ENCODE peak calls at places on chromosomes 16 and 17, in four cellular contexts. O is H1, P is K562, N is GM12891. Z is an unnamed sample.

GRCh38 chr16:73048292-73049050 is 543 bp upstream of the ZFHX3 start:
- DNase-seq in O (no peak), P (no peak), N (no peak), Z (no peak)

GRCh38 chr17:2716649-2717048 is 5.1 kb upstream of the CLUH start:
- DNase-seq in O (no peak), P (peak; percentile 46), N (no peak), Z (no peak)

GRCh38 chr17:81583589-81584337 is 31.6 kb upstream of the FAAP100 start:
- DNase-seq in O (no peak), P (no peak), N (no peak), Z (no peak)

GRCh38 chr17:62778990-62779681 is 29.0 kb downstream of the MARCHF10 start:
- DNase-seq in O (no peak), P (peak; percentile 31), N (no peak), Z (no peak)

GRCh38 chr17:55348749-55349354 is 72.8 kb downstream of the MMD start:
- DNase-seq in O (peak; percentile 57), P (peak; percentile 52), N (no peak), Z (no peak)

GRCh38 chr17:80878876-80879722 is 112.5 kb upstream of the CHMP6 start:
- DNase-seq in O (no peak), P (no peak), N (no peak), Z (no peak)

GRCh38 chr16:89395150-89396142 is 94.9 kb downstream of the ANKRD11 start:
- DNase-seq in O (no peak), P (no peak), N (no peak), Z (no peak)

GRCh38 chr16:12323007-12323699 is 346.6 kb downstream of the SNX29 start:
- DNase-seq in O (no peak), P (no peak), N (no peak), Z (no peak)

GRCh38 chr16:52552643-52553042 is 5.7 kb upstream of the TOX3 start:
- DNase-seq in O (no peak), P (no peak), N (no peak), Z (no peak)

GRCh38 chr16:15606521-15607220 is 36.3 kb downstream of the MARF1 start:
- DNase-seq in O (no peak), P (no peak), N (no peak), Z (no peak)

GRCh38 chr16:9016824-9017223 is 53.1 kb upstream of the USP7 start:
- DNase-seq in O (no peak), P (no peak), N (no peak), Z (no peak)

GRCh38 chr16:47045023-47045422 is 71.5 kb upstream of the DNAJA2 start:
- DNase-seq in O (no peak), P (no peak), N (no peak), Z (no peak)

GRCh38 chr17:36777118-36777517 is 160.2 kb upstream of the LHX1 start:
- DNase-seq in O (no peak), P (peak; percentile 50), N (no peak), Z (no peak)

GRCh38 chr16:52068447-52069074 is 478.4 kb downstream of the TOX3 start:
- DNase-seq in O (peak; percentile 53), P (no peak), N (no peak), Z (no peak)

GRCh38 chr17:81734405-81735055 is 22.4 kb downstream of the SLC25A10 start:
- DNase-seq in O (no peak), P (no peak), N (no peak), Z (no peak)

GRCh38 chr16:71796501-71796900 is 12.1 kb downstream of the AP1G1 start:
- DNase-seq in O (no peak), P (no peak), N (no peak), Z (no peak)

GRCh38 chr16:9035986-9036385 is 55.5 kb upstream of the HAPSTR1 start:
- DNase-seq in O (no peak), P (no peak), N (no peak), Z (no peak)

GRCh38 chr16:83100679-83101078 is 473.9 kb downstream of the CDH13 start:
- DNase-seq in O (no peak), P (no peak), N (no peak), Z (no peak)

GRCh38 chr17:30323895-30324319 is 9.9 kb downstream of the TMIGD1 start:
- DNase-seq in O (no peak), P (no peak), N (no peak), Z (no peak)

GRCh38 chr17:13478326-13478830 is 123.4 kb downstream of the HS3ST3A1 start:
- DNase-seq in O (no peak), P (no peak), N (no peak), Z (no peak)

GRCh38 chr17:47810200-47810821 is 11.3 kb downstream of the OSBPL7 start:
- DNase-seq in O (no peak), P (peak; percentile 70), N (no peak), Z (no peak)

GRCh38 chr17:7889166-7889584 is 586 bp downstream of the CHD3 start:
- DNase-seq in O (no peak), P (peak; percentile 16), N (no peak), Z (no peak)

GRCh38 chr16:7716924-7717323 is 384.3 kb downstream of the RBFOX1 start:
- DNase-seq in O (no peak), P (no peak), N (no peak), Z (no peak)

GRCh38 chr16:1330260-1330914 is 3.1 kb upstream of the BAIAP3 start:
- DNase-seq in O (peak; percentile 89), P (no peak), N (no peak), Z (no peak)

GRCh38 chr17:50266384-50267073 is 7.7 kb upstream of the TMEM92 start:
- DNase-seq in O (peak; percentile 43), P (no peak), N (no peak), Z (peak; percentile 15)

GRCh38 chr17:80470603-80471002 is 5.8 kb downstream of the NPTX1 start:
- DNase-seq in O (no peak), P (no peak), N (no peak), Z (no peak)

GRCh38 chr16:17311333-17312099 is 159.2 kb downstream of the XYLT1 start:
- DNase-seq in O (no peak), P (no peak), N (no peak), Z (no peak)

GRCh38 chr17:3738562-3739295 is 15.0 kb downstream of the HASPIN start:
- DNase-seq in O (no peak), P (peak; percentile 28), N (no peak), Z (no peak)

GRCh38 chr17:29778936-29779811 is 150.9 kb downstream of the SSH2 start:
- DNase-seq in O (peak; percentile 78), P (peak; percentile 74), N (peak; percentile 39), Z (peak; percentile 45)

GRCh38 chr16:80803341-80804060 is 897 bp downstream of the CDYL2 start:
- DNase-seq in O (peak; percentile 81), P (peak; percentile 33), N (peak; percentile 53), Z (peak; percentile 41)

GRCh38 chr16:53056528-53056881 is 1.7 kb downstream of the CHD9 start:
- DNase-seq in O (no peak), P (no peak), N (no peak), Z (no peak)

GRCh38 chr17:59287452-59287851 is 44.0 kb upstream of the YPEL2 start:
- DNase-seq in O (no peak), P (no peak), N (no peak), Z (no peak)

GRCh38 chr16:67537270-67537635 is 8.6 kb downstream of the RIPOR1 start:
- DNase-seq in O (peak; percentile 71), P (no peak), N (no peak), Z (peak; percentile 56)

GRCh38 chr17:8611671-8612298 is 18.7 kb downstream of the MYH10 start:
- DNase-seq in O (no peak), P (no peak), N (no peak), Z (no peak)

GRCh38 chr17:69466905-69467630 is 52.6 kb downstream of the MAP2K6 start:
- DNase-seq in O (no peak), P (no peak), N (no peak), Z (no peak)

DNA sequence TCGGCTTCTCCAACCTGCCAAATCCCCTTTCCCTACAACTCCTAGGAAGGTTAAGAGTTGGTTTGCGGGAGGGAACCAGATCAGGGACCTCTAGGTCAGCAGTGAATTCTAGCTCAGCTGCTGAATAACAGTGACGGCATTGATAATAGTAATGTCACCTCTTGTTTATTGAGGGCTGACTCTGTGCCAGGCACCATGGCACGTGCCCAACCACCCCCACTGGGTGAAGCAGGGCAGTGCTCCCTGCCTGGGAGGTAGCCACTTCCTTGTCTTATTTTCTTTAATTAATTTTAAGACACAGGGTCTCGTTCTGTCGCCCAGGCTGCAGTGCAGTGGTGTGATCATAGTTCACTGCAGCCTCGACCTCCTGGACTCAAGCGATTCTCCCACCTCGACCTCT is 5.5 kb upstream of the PPL start:
- DNase-seq in O (no peak), P (no peak), N (no peak), Z (no peak)
- TF ChIP-seq POLR2A in O (no peak), P (no peak), N (no peak), Z (no peak)

GRCh38 chr17:56737741-56738161 is 96.0 kb downstream of the C17orf67 start:
- DNase-seq in O (no peak), P (no peak), N (no peak), Z (no peak)

GRCh38 chr17:56735842-56736241 is 97.9 kb downstream of the C17orf67 start:
- DNase-seq in O (no peak), P (no peak), N (no peak), Z (no peak)

GRCh38 chr17:56727876-56728617 is 105.7 kb downstream of the C17orf67 start:
- DNase-seq in O (no peak), P (no peak), N (no peak), Z (no peak)

GRCh38 chr17:56739376-56739775 is 94.3 kb downstream of the C17orf67 start:
- DNase-seq in O (no peak), P (no peak), N (no peak), Z (no peak)

GRCh38 chr17:56733833-56734232 is 99.9 kb downstream of the C17orf67 start:
- DNase-seq in O (no peak), P (no peak), N (no peak), Z (no peak)
- TF ChIP-seq TAF1 in O (no peak), P (no peak), N (no peak), Z (no peak)

DNA sequence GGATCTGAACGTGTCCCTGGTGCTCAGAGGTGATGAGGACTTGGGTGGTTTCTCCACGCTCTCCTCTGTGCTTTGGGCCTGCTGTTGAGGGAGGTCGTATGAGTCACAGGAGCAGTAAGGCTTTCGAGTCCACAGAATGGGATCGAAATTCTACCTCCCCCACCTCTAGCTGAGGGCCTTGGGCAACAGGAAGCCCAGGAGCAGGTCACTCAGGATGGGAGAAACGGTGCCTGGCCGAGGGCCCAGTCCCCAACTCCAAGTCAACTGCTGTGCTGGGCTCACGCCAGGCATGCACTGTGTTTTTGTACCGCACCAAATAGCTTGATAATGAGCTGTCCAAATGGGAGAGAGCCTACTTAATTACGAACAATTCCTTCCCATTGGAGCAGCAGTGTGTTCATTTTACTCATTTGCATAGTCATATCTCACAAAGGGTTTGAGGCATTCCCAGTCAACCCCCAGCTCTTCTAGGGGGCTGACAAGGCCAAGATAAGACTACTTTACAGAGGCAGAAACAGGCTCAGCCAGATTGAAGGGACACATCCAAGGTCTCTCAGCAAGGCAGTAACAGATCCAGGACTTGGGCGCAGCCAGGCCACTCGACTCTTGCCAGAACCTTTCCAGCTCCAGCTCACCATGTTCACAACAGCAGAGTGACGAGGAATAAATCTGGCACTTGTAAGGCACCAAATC is 53.6 kb downstream of the WNT3 start:
- DNase-seq in O (peak; percentile 44), P (peak; percentile 46), N (no peak), Z (no peak)
- TF ChIP-seq POLR2AphosphoS5 in O (no peak), P (peak; percentile 63), N (no peak), Z (no peak)

DNA sequence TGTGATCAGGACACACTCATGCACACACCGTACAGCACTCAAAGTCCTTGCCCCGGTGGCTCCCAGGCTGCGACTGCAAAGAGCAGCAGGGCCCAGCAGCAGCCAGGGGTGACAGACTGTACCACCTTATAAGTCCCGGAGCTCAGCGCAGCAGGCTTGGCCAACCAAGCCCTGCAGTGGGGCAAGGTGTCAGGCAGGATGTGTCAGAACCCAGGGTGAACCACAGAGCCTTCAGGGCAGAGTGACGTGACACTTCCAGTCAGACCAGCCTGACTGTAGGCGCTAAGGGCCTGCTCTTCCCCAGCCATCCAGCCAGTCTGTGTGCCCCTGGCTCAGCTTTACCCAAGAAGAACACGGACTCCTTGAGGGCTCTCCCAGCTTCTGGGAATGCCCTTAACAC is 204.1 kb downstream of the COPRS start:
- DNase-seq in O (no peak), P (no peak), N (no peak), Z (no peak)
- TF ChIP-seq POLR2A in O (no peak), P (no peak), N (no peak), Z (no peak)